ENCODE peak calls at places on chromosome 22, in nine cellular contexts. One of them, this sample, is unnamed.
A peak's percentile ranks its signal among the peaks of the same experiment; 100 is the strongest.

GRCh38 chr22:25564979-25565677 is 653 bp downstream of the GRK3 start:
- DNase-seq in upper lobe of left lung: peak; percentile 92
- DNase-seq in tibial nerve: no peak
- DNase-seq in cardiac muscle cell: peak; percentile 31
- DNase-seq in GM23248: peak; percentile 42
- DNase-seq in colonic mucosa: peak; percentile 26
- DNase-seq in Peyer's patch: no peak
- DNase-seq in K562: no peak
- DNase-seq in heart right ventricle: peak; percentile 30
- DNase-seq in this sample: peak; percentile 4

GRCh38 chr22:40238425-40239344 is 61.0 kb downstream of the TNRC6B start:
- DNase-seq in upper lobe of left lung: no peak
- DNase-seq in tibial nerve: no peak
- DNase-seq in cardiac muscle cell: peak; percentile 84
- DNase-seq in GM23248: peak; percentile 96
- DNase-seq in colonic mucosa: no peak
- DNase-seq in Peyer's patch: no peak
- DNase-seq in K562: no peak
- DNase-seq in heart right ventricle: no peak
- DNase-seq in this sample: no peak

GRCh38 chr22:48261048-48261621 is 1498.7 kb downstream of the TBC1D22A start:
- DNase-seq in upper lobe of left lung: no peak
- DNase-seq in tibial nerve: no peak
- DNase-seq in cardiac muscle cell: no peak
- DNase-seq in GM23248: no peak
- DNase-seq in colonic mucosa: no peak
- DNase-seq in Peyer's patch: no peak
- DNase-seq in K562: no peak
- DNase-seq in heart right ventricle: no peak
- DNase-seq in this sample: no peak

GRCh38 chr22:46464701-46465347 is 72.6 kb downstream of the CELSR1 start:
- DNase-seq in upper lobe of left lung: peak; percentile 55
- DNase-seq in tibial nerve: no peak
- DNase-seq in cardiac muscle cell: no peak
- DNase-seq in GM23248: no peak
- DNase-seq in colonic mucosa: no peak
- DNase-seq in Peyer's patch: no peak
- DNase-seq in K562: no peak
- DNase-seq in heart right ventricle: no peak
- DNase-seq in this sample: no peak

GRCh38 chr22:24451162-24451561 is 23.8 kb downstream of the ADORA2A start:
- DNase-seq in upper lobe of left lung: no peak
- DNase-seq in tibial nerve: no peak
- DNase-seq in cardiac muscle cell: no peak
- DNase-seq in GM23248: no peak
- DNase-seq in colonic mucosa: no peak
- DNase-seq in Peyer's patch: no peak
- DNase-seq in K562: no peak
- DNase-seq in heart right ventricle: no peak
- DNase-seq in this sample: no peak

GRCh38 chr22:40418366-40419201 is 48.2 kb downstream of the SGSM3 start:
- DNase-seq in upper lobe of left lung: peak; percentile 73
- DNase-seq in tibial nerve: no peak
- DNase-seq in cardiac muscle cell: no peak
- DNase-seq in GM23248: no peak
- DNase-seq in colonic mucosa: no peak
- DNase-seq in Peyer's patch: no peak
- DNase-seq in K562: no peak
- DNase-seq in heart right ventricle: no peak
- DNase-seq in this sample: peak; percentile 70

GRCh38 chr22:47929073-47929472 is 1166.6 kb downstream of the TBC1D22A start:
- DNase-seq in upper lobe of left lung: no peak
- DNase-seq in tibial nerve: no peak
- DNase-seq in cardiac muscle cell: no peak
- DNase-seq in GM23248: no peak
- DNase-seq in colonic mucosa: no peak
- DNase-seq in Peyer's patch: no peak
- DNase-seq in K562: no peak
- DNase-seq in heart right ventricle: no peak
- DNase-seq in this sample: no peak

GRCh38 chr22:25718109-25718830 is 23.7 kb upstream of the MYO18B start:
- DNase-seq in upper lobe of left lung: no peak
- DNase-seq in tibial nerve: no peak
- DNase-seq in cardiac muscle cell: no peak
- DNase-seq in GM23248: no peak
- DNase-seq in colonic mucosa: no peak
- DNase-seq in Peyer's patch: no peak
- DNase-seq in K562: no peak
- DNase-seq in heart right ventricle: no peak
- DNase-seq in this sample: peak; percentile 11

DNA sequence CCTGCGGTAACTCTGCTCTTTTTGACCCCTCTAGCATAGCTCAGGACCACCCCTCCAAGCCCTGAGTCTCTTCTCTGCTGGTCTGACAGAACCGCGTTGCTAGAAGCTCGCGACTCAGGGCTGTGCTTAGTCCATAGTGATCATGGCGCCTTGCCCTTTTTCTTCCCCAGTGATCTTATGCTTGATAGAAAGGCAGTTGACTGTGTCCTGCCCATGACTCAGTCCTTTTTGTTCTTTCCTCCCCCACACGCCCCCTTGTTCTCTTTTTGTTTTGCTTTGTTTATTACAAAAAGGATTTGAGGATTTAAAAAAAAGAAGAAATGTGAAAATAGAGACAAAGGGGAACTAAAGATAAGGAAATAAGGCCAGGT is 17.5 kb downstream of the IL17RA start:
- DNase-seq in upper lobe of left lung: no peak
- DNase-seq in tibial nerve: no peak
- DNase-seq in cardiac muscle cell: no peak
- DNase-seq in GM23248: no peak
- DNase-seq in colonic mucosa: no peak
- DNase-seq in Peyer's patch: no peak
- DNase-seq in K562: peak; percentile 47
- DNase-seq in heart right ventricle: no peak
- DNase-seq in this sample: no peak
- H3K4me1 ChIP-seq in upper lobe of left lung: peaks cover 30% of the 10 kb centered on the region
- H3K4me1 ChIP-seq in tibial nerve: peaks cover 8% of the 10 kb centered on the region
- H3K4me1 ChIP-seq in cardiac muscle cell: no peaks in the 10 kb centered on the region
- H3K4me1 ChIP-seq in GM23248: no peaks in the 10 kb centered on the region
- H3K4me1 ChIP-seq in colonic mucosa: no peaks in the 10 kb centered on the region
- H3K4me1 ChIP-seq in Peyer's patch: peaks cover 4% of the 10 kb centered on the region
- H3K4me1 ChIP-seq in K562: peaks cover 13% of the 10 kb centered on the region
- H3K4me1 ChIP-seq in heart right ventricle: no peaks in the 10 kb centered on the region
- H3K4me1 ChIP-seq in this sample: peaks cover 85% of the 10 kb centered on the region

GRCh38 chr22:42610211-42610610 is 4.5 kb downstream of the POLDIP3 start:
- DNase-seq in upper lobe of left lung: no peak
- DNase-seq in tibial nerve: no peak
- DNase-seq in cardiac muscle cell: peak; percentile 40
- DNase-seq in GM23248: no peak
- DNase-seq in colonic mucosa: no peak
- DNase-seq in Peyer's patch: no peak
- DNase-seq in K562: no peak
- DNase-seq in heart right ventricle: no peak
- DNase-seq in this sample: no peak
- H3K36me3 ChIP-seq in upper lobe of left lung: no peaks in the 10 kb centered on the region
- H3K36me3 ChIP-seq in tibial nerve: no peaks in the 10 kb centered on the region
- H3K36me3 ChIP-seq in cardiac muscle cell: no peaks in the 10 kb centered on the region
- H3K36me3 ChIP-seq in GM23248: peaks cover 5% of the 10 kb centered on the region
- H3K36me3 ChIP-seq in colonic mucosa: no peaks in the 10 kb centered on the region
- H3K36me3 ChIP-seq in Peyer's patch: peaks cover 19% of the 10 kb centered on the region
- H3K36me3 ChIP-seq in K562: peaks cover 57% of the 10 kb centered on the region
- H3K36me3 ChIP-seq in heart right ventricle: no peaks in the 10 kb centered on the region
- H3K36me3 ChIP-seq in this sample: peaks cover 13% of the 10 kb centered on the region

GRCh38 chr22:23270212-23270733 is 90.0 kb downstream of the BCR start:
- DNase-seq in upper lobe of left lung: no peak
- DNase-seq in tibial nerve: no peak
- DNase-seq in cardiac muscle cell: no peak
- DNase-seq in GM23248: no peak
- DNase-seq in colonic mucosa: no peak
- DNase-seq in Peyer's patch: no peak
- DNase-seq in K562: peak; percentile 61
- DNase-seq in heart right ventricle: no peak
- DNase-seq in this sample: no peak
- H3K27ac ChIP-seq in upper lobe of left lung: no peak overlapping the region
- H3K27ac ChIP-seq in tibial nerve: no peak overlapping the region
- H3K27ac ChIP-seq in cardiac muscle cell: no peak overlapping the region
- H3K27ac ChIP-seq in GM23248: no peak overlapping the region
- H3K27ac ChIP-seq in colonic mucosa: no peak overlapping the region
- H3K27ac ChIP-seq in Peyer's patch: no peak overlapping the region
- H3K27ac ChIP-seq in K562: no peak overlapping the region
- H3K27ac ChIP-seq in heart right ventricle: no peak overlapping the region
- H3K27ac ChIP-seq in this sample: no peak overlapping the region

GRCh38 chr22:38177926-38178604 is 3.6 kb downstream of the PLA2G6 start:
- DNase-seq in upper lobe of left lung: no peak
- DNase-seq in tibial nerve: peak; percentile 64
- DNase-seq in cardiac muscle cell: peak; percentile 85
- DNase-seq in GM23248: peak; percentile 87
- DNase-seq in colonic mucosa: peak; percentile 67
- DNase-seq in Peyer's patch: no peak
- DNase-seq in K562: no peak
- DNase-seq in heart right ventricle: no peak
- DNase-seq in this sample: no peak

GRCh38 chr22:38177044-38177443 is 4.6 kb downstream of the PLA2G6 start:
- DNase-seq in upper lobe of left lung: no peak
- DNase-seq in tibial nerve: no peak
- DNase-seq in cardiac muscle cell: no peak
- DNase-seq in GM23248: no peak
- DNase-seq in colonic mucosa: no peak
- DNase-seq in Peyer's patch: no peak
- DNase-seq in K562: no peak
- DNase-seq in heart right ventricle: no peak
- DNase-seq in this sample: no peak

GRCh38 chr22:38184788-38185187 is 3.2 kb upstream of the PLA2G6 start:
- DNase-seq in upper lobe of left lung: no peak
- DNase-seq in tibial nerve: no peak
- DNase-seq in cardiac muscle cell: no peak
- DNase-seq in GM23248: no peak
- DNase-seq in colonic mucosa: no peak
- DNase-seq in Peyer's patch: no peak
- DNase-seq in K562: no peak
- DNase-seq in heart right ventricle: no peak
- DNase-seq in this sample: no peak

GRCh38 chr22:38181453-38182200 is at the start of gene PLA2G6:
- DNase-seq in upper lobe of left lung: peak; percentile 99
- DNase-seq in tibial nerve: peak; percentile 95
- DNase-seq in cardiac muscle cell: peak; percentile 99
- DNase-seq in GM23248: peak; percentile 100
- DNase-seq in colonic mucosa: peak; percentile 99
- DNase-seq in Peyer's patch: peak; percentile 100
- DNase-seq in K562: peak; percentile 97
- DNase-seq in heart right ventricle: peak; percentile 99
- DNase-seq in this sample: peak; percentile 93

GRCh38 chr22:38180841-38181452 is 683 bp downstream of the PLA2G6 start:
- DNase-seq in upper lobe of left lung: no peak
- DNase-seq in tibial nerve: peak; percentile 52
- DNase-seq in cardiac muscle cell: no peak
- DNase-seq in GM23248: peak; percentile 33
- DNase-seq in colonic mucosa: peak; percentile 83
- DNase-seq in Peyer's patch: peak; percentile 67
- DNase-seq in K562: peak; percentile 48
- DNase-seq in heart right ventricle: no peak
- DNase-seq in this sample: no peak
- H3K4me1 ChIP-seq in upper lobe of left lung: peaks cover 43% of the 10 kb centered on the region
- H3K4me1 ChIP-seq in tibial nerve: peaks cover 41% of the 10 kb centered on the region
- H3K4me1 ChIP-seq in cardiac muscle cell: peaks cover 4% of the 10 kb centered on the region
- H3K4me1 ChIP-seq in GM23248: peaks cover 36% of the 10 kb centered on the region
- H3K4me1 ChIP-seq in colonic mucosa: peaks cover 6% of the 10 kb centered on the region
- H3K4me1 ChIP-seq in Peyer's patch: peaks cover 28% of the 10 kb centered on the region
- H3K4me1 ChIP-seq in K562: peaks cover 44% of the 10 kb centered on the region
- H3K4me1 ChIP-seq in heart right ventricle: peaks cover 7% of the 10 kb centered on the region
- H3K4me1 ChIP-seq in this sample: peaks cover 32% of the 10 kb centered on the region

DNA sequence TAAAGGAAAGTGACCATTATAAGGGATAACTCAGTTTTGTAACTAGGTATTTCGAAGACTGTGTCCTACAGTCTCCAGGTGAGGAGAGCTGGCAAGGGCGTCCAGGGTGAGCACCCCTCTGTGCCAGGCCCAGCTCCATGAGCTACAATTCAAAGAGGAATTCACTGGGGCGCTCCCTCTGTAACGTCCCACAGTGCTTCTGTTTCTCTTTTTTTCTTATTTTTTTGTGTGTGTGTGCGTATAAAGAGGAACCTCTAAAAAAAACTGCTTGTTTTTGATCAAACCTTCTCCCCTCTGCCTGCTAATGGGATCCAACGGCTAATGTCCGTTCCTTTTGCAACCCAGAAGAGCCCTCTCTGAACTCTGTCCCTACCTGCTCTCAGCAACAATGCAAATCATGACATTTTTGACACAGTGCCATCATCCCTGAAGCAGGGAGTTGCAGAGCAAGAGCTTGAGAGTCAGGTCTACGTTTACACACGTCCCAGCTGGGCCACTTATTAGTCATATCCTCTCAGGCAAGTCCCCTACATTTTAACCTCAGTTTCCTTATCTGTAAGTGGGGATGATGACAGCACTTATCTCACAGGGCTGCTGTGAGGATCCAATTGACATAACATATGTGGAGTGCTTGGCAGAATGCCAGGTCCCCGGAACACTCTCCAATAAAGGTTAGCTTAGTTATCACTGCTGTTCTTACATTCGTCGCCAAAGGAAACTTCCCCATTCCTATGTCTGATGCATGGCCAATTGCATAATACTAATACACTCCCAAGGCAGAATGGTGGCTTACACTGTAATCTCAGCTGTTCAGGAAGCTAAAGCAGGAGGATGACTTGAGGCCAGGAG is 16.9 kb downstream of the ASCC2 start:
- DNase-seq in upper lobe of left lung: no peak
- DNase-seq in tibial nerve: peak; percentile 62
- DNase-seq in cardiac muscle cell: peak; percentile 100
- DNase-seq in GM23248: peak; percentile 83
- DNase-seq in colonic mucosa: peak; percentile 88
- DNase-seq in Peyer's patch: peak; percentile 72
- DNase-seq in K562: peak; percentile 67
- DNase-seq in heart right ventricle: peak; percentile 81
- DNase-seq in this sample: no peak
- H3K36me3 ChIP-seq in upper lobe of left lung: peaks cover 50% of the 10 kb centered on the region
- H3K36me3 ChIP-seq in tibial nerve: no peaks in the 10 kb centered on the region
- H3K36me3 ChIP-seq in cardiac muscle cell: peaks cover 5% of the 10 kb centered on the region
- H3K36me3 ChIP-seq in GM23248: peaks cover 33% of the 10 kb centered on the region
- H3K36me3 ChIP-seq in colonic mucosa: peaks cover 6% of the 10 kb centered on the region
- H3K36me3 ChIP-seq in Peyer's patch: peaks cover 82% of the 10 kb centered on the region
- H3K36me3 ChIP-seq in K562: peaks cover 63% of the 10 kb centered on the region
- H3K36me3 ChIP-seq in heart right ventricle: peaks cover 3% of the 10 kb centered on the region
- H3K36me3 ChIP-seq in this sample: peaks cover 55% of the 10 kb centered on the region

DNA sequence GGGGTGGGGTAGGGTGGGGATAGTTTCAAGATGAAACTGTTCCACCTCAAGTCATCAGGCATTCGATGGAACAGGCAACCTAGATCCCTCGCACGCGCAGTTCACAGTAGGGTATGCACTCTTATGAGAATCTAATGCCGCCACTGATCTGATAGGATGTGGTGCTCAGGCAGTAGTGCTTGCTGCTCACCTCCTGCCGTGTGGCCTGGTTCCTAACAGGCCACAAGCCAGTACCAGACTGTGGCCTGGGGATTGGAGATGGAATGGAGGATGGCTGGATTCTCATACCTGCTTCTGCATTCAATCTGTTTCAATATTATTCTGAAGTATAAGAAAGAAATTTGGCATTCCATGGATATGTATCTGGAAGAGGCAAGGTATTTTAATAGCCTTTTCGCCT is 73.1 kb downstream of the RBFOX2 start:
- DNase-seq in upper lobe of left lung: no peak
- DNase-seq in tibial nerve: no peak
- DNase-seq in cardiac muscle cell: no peak
- DNase-seq in GM23248: no peak
- DNase-seq in colonic mucosa: no peak
- DNase-seq in Peyer's patch: no peak
- DNase-seq in K562: no peak
- DNase-seq in heart right ventricle: no peak
- DNase-seq in this sample: no peak
- H3K27ac ChIP-seq in upper lobe of left lung: no peak overlapping the region
- H3K27ac ChIP-seq in tibial nerve: no peak overlapping the region
- H3K27ac ChIP-seq in cardiac muscle cell: no peak overlapping the region
- H3K27ac ChIP-seq in GM23248: no peak overlapping the region
- H3K27ac ChIP-seq in colonic mucosa: no peak overlapping the region
- H3K27ac ChIP-seq in Peyer's patch: no peak overlapping the region
- H3K27ac ChIP-seq in K562: no peak overlapping the region
- H3K27ac ChIP-seq in heart right ventricle: no peak overlapping the region
- H3K27ac ChIP-seq in this sample: no peak overlapping the region

This sample was measured in CD8-positive, alpha-beta T cell.